ENCODE peak calls at places on chromosomes 7 and 10, in four cellular contexts. C, T, V and A are unnamed samples.

GRCh38 chr10:62166331-62167154 is 102.1 kb downstream of the RTKN2 start:
- DNase-seq in C (peak; percentile 82), T (no peak), V (no peak), A (no peak)

GRCh38 chr10:59109826-59110225 is 66.6 kb upstream of the PHYHIPL start:
- DNase-seq in C (no peak), T (no peak), V (no peak), A (no peak)

GRCh38 chr10:89515031-89515841 is 20.2 kb downstream of the SLC16A12 start:
- DNase-seq in V (no peak), C (peak; percentile 97), T (peak; percentile 7), A (peak; percentile 90)

GRCh38 chr7:127578036-127578684 is 7.2 kb downstream of the GCC1 start:
- DNase-seq in V (no peak), C (peak; percentile 53), T (peak; percentile 56), A (no peak)

GRCh38 chr10:30057421-30057841 is 2.0 kb downstream of the JCAD start:
- DNase-seq in C (peak; percentile 50), T (no peak), V (peak; percentile 18), A (peak; percentile 73)

GRCh38 chr7:37999673-38000072 is 79.2 kb downstream of the EPDR1 start:
- DNase-seq in T (no peak), V (no peak), C (no peak), A (no peak)

GRCh38 chr7:44110724-44111635 is 6.8 kb downstream of the AEBP1 start:
- DNase-seq in V (no peak), T (no peak), C (no peak), A (no peak)

GRCh38 chr7:100827330-100828226 is at the start of gene EPHB4:
- DNase-seq in V (peak; percentile 73), C (peak; percentile 77), T (peak; percentile 98), A (peak; percentile 88)

GRCh38 chr10:104256335-104257080 is 1.8 kb downstream of the GSTO1 start:
- DNase-seq in T (no peak), C (peak; percentile 34), V (no peak), A (no peak)

GRCh38 chr10:52213511-52213831 is 100.6 kb upstream of the DKK1 start:
- DNase-seq in C (peak; percentile 73), V (no peak), T (peak; percentile 71), A (no peak)

GRCh38 chr7:24576171-24577052 is 3.2 kb downstream of the PALS2 start:
- DNase-seq in V (peak; percentile 75), T (peak; percentile 83), C (peak; percentile 81), A (no peak)

GRCh38 chr10:72084094-72084459 is 4.3 kb downstream of the SPOCK2 start:
- DNase-seq in C (no peak), V (no peak), T (no peak), A (no peak)

GRCh38 chr7:138665249-138665648 is 35.9 kb downstream of the SVOPL start:
- DNase-seq in V (no peak), C (no peak), T (no peak), A (no peak)

GRCh38 chr7:253491-254336 is 36.3 kb upstream of the FOXL3 start:
- DNase-seq in C (no peak), V (no peak), T (no peak), A (no peak)

GRCh38 chr7:43750016-43750887 is 8.2 kb upstream of the BLVRA start:
- DNase-seq in T (no peak), V (no peak), C (no peak), A (no peak)

GRCh38 chr10:96991313-96991841 is 159.3 kb downstream of the LCOR start:
- DNase-seq in V (no peak), C (peak; percentile 85), T (no peak), A (peak; percentile 81)

GRCh38 chr7:7851381-7851780 is 117.2 kb upstream of the GLCCI1 start:
- DNase-seq in T (no peak), C (no peak), V (no peak), A (no peak)

GRCh38 chr10:123194056-123194455 is 39.9 kb downstream of the BUB3 start:
- DNase-seq in T (no peak), C (no peak), V (no peak), A (no peak)

GRCh38 chr7:140517546-140518369 is 38.5 kb upstream of the MKRN1 start:
- DNase-seq in V (peak; percentile 94), C (peak; percentile 95), T (peak; percentile 98), A (peak; percentile 91)

GRCh38 chr7:21671859-21672258 is 129.0 kb downstream of the DNAH11 start:
- DNase-seq in C (no peak), T (no peak), V (no peak), A (no peak)

GRCh38 chr10:96619120-96619519 is 32.3 kb upstream of the TM9SF3 start:
- DNase-seq in V (no peak), T (no peak), C (no peak), A (no peak)

GRCh38 chr10:70455213-70455630 is 13.7 kb upstream of the NODAL start:
- DNase-seq in C (no peak), V (no peak), T (peak; percentile 98), A (no peak)

GRCh38 chr10:24526085-24526649 is 197.5 kb downstream of the ARHGAP21 start:
- DNase-seq in V (no peak), T (no peak), C (no peak), A (no peak)

GRCh38 chr10:48541144-48541795 is 63.6 kb downstream of the ARHGAP22 start:
- DNase-seq in C (no peak), V (no peak), T (no peak), A (no peak)

GRCh38 chr10:13213163-13213562 is 21.0 kb downstream of the UCMA start:
- DNase-seq in V (no peak), T (peak; percentile 31), C (no peak), A (no peak)

GRCh38 chr10:124138195-124138882 is 44.9 kb upstream of the CHST15 start:
- DNase-seq in V (no peak), C (peak; percentile 62), T (no peak), A (no peak)

GRCh38 chr7:72336887-72337821 is 75.0 kb downstream of the CALN1 start:
- DNase-seq in C (no peak), T (peak; percentile 75), V (no peak), A (no peak)

GRCh38 chr10:6162589-6163356 is 40.0 kb upstream of the PFKFB3 start:
- DNase-seq in C (peak; percentile 27), V (no peak), T (peak; percentile 73), A (no peak)

GRCh38 chr10:323651-324293 is 188.5 kb downstream of the ZMYND11 start:
- DNase-seq in C (peak; percentile 99), T (no peak), V (peak; percentile 81), A (peak; percentile 93)

GRCh38 chr7:149815661-149816266 is 22.4 kb upstream of the ZNF862 start:
- DNase-seq in V (no peak), C (no peak), T (no peak), A (no peak)

GRCh38 chr10:128087884-128088695 is 38.1 kb downstream of the MKI67 start:
- DNase-seq in T (peak; percentile 57), C (no peak), V (peak; percentile 35), A (peak; percentile 33)

GRCh38 chr7:40915061-40915460 is 780.3 kb downstream of the SUGCT start:
- DNase-seq in C (no peak), V (no peak), T (no peak), A (no peak)

GRCh38 chr10:33542747-33543505 is 208.5 kb upstream of the NRP1 start:
- DNase-seq in C (peak; percentile 56), V (no peak), T (no peak), A (no peak)

GRCh38 chr7:44201813-44202212 is 1.0 kb downstream of the YKT6 start:
- DNase-seq in C (peak; percentile 69), V (no peak), T (no peak), A (no peak)

GRCh38 chr7:69687739-69688431 is 89.6 kb downstream of the AUTS2 start:
- DNase-seq in C (no peak), T (no peak), V (no peak), A (no peak)

GRCh38 chr7:158782638-158783490 is 46.4 kb downstream of the ESYT2 start:
- DNase-seq in T (peak; percentile 51), V (peak; percentile 55), C (peak; percentile 85), A (peak; percentile 30)

GRCh38 chr7:91847881-91848599 is 32.5 kb downstream of the MTERF1 start:
- DNase-seq in T (no peak), V (no peak), C (no peak), A (no peak)

GRCh38 chr7:91850455-91850854 is 30.0 kb downstream of the MTERF1 start:
- DNase-seq in C (peak; percentile 55), V (no peak), T (no peak), A (no peak)

GRCh38 chr7:91843831-91844230 is 36.7 kb downstream of the MTERF1 start:
- DNase-seq in V (no peak), C (no peak), T (no peak), A (no peak)

GRCh38 chr7:91852263-91852741 is 28.2 kb downstream of the MTERF1 start:
- DNase-seq in V (no peak), T (peak; percentile 66), C (peak; percentile 31), A (no peak)

GRCh38 chr7:91846436-91846835 is 34.1 kb downstream of the MTERF1 start:
- DNase-seq in C (peak; percentile 49), T (no peak), V (no peak), A (no peak)
- H3K27ac ChIP-seq in C (no peak overlapping the region), T (no peak overlapping the region), V (no peak overlapping the region), A (no peak overlapping the region)

GRCh38 chr7:55536619-55537457 is 35.5 kb downstream of the VOPP1 start:
- DNase-seq in C (no peak), T (no peak), V (no peak), A (no peak)
- H3K4me3 ChIP-seq in C (no peak overlapping the region), T (no peak overlapping the region), V (no peak overlapping the region), A (no peak overlapping the region)

DNA sequence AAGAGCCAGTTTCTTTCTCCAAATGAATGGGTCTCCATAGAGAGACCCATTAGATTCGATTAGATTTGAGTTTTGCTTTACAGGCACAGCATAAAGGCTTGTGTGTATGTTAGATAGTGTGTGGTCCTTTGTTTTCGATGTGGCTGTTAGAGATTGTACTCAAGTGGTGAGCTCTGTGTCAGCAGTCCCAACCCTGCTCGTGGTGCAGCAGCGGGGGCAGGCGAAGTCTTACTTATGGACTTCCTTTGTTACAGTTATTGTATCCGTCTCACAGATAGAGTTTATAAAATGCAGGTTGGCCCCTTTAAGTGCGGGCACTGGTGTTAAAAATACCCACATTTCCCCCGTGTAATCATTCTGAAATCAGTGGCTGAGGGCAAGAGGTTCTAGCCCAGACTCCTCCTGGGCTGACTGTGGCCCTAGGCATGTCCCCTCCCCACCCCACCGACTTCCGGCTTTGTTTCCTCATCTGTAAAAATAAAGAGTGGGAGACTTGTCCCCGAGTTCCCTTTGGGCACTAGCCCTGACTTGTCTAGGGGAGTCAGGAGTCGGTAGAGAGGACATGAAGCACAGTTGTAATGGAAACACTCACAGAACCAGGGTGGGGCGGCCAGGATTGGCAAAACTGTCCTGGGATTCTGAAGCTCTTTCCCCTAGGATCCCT is 28.6 kb downstream of the MTURN start:
- DNase-seq in V (no peak), T (no peak), C (no peak), A (peak; percentile 80)
- H3K27ac ChIP-seq in V (no peak overlapping the region), T (no peak overlapping the region), C (peak overlapping the region; percentile 52), A (peak overlapping the region; percentile 91)

DNA sequence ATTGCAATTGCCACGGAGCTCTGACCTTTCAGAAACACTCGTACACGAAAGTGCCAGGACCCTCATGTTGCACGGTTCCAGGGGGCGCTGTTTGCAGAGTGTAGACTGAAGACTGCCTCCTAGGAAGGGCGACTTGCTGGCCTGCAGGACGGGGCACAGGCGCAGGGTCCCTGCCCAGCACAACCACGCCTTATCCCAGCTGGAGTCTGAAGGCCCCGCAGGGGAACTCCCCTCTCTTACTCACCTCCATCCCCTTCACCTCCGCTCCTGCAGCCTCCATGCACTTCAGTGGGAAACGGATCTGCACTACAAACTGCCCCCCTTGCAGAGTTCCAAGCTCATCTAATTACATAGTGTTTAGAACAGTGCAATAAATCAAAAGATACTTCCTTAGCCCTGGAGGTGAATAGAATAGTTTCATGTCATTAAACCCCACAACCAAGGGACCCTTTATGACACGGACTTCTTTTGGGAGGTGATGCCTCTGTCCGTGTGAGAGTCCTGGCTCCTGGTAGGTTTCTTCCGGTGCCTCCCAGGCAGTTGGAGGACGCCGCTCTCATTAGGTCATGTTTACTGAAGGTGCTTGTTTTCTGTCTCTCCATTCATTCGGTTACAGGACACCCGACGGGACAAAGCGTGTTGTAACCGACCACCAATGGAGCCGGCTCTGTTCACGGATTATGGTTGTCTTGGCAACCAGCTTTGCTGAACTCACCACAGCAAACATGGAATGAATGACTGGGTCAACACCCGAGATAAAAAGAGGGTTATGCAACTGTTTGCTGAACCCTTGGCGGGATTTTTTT is 262.2 kb downstream of the BAMBI start:
- DNase-seq in T (peak; percentile 95), C (peak; percentile 33), V (peak; percentile 92), A (peak; percentile 97)
- H3K4me3 ChIP-seq in T (peak overlapping the region; percentile 54), C (no peak overlapping the region), V (peak overlapping the region; percentile 35), A (peak overlapping the region; percentile 16)